ENCODE peak calls at places on chromosome 12, in seven cellular contexts. P is AG04449, M is left ventricle myocardium inferior, Z is fibroblast of pulmonary artery, U is right atrium auricular region, Q is aorta, O is H1. F is an unnamed sample.

GRCh38 chr12:104769207-104769606 is 188.9 kb downstream of the SLC41A2 start:
- DNase-seq in M (no peak), U (no peak), Q (no peak), O (no peak), P (no peak), Z (no peak), F (no peak)

GRCh38 chr12:98939350-98939749 is 294.3 kb downstream of the APAF1 start:
- DNase-seq in O (no peak), Q (no peak), P (peak), Z (peak), M (no peak), U (no peak), F (peak)

GRCh38 chr12:43285248-43285647 is 266.8 kb downstream of the ADAMTS20 start:
- DNase-seq in M (no peak), Q (no peak), O (no peak), Z (peak), U (no peak), P (peak), F (no peak)

GRCh38 chr12:12451063-12451462 is 94.2 kb downstream of the BORCS5 start:
- DNase-seq in P (no peak), O (no peak), U (no peak), M (no peak), Q (no peak), Z (no peak), F (no peak)

GRCh38 chr12:575129-575502 is 88.1 kb downstream of the NINJ2 start:
- DNase-seq in Z (no peak), M (no peak), Q (peak), U (no peak), P (no peak), O (no peak), F (no peak)

GRCh38 chr12:67827820-67828383 is 161.3 kb upstream of the IFNG-AS1 start:
- DNase-seq in M (no peak), O (no peak), Z (peak), U (peak), Q (no peak), P (peak), F (no peak)

GRCh38 chr12:114339626-114340025 is 66.3 kb downstream of the TBX5 start:
- DNase-seq in O (no peak), U (no peak), Q (no peak), P (no peak), M (no peak), Z (peak), F (no peak)

GRCh38 chr12:84408936-84409335 is 503.7 kb downstream of the SLC6A15 start:
- DNase-seq in P (no peak), M (no peak), U (no peak), Q (no peak), Z (no peak), O (no peak), F (no peak)

GRCh38 chr12:121889267-121889624 is 656 bp downstream of the PSMD9 start:
- DNase-seq in P (no peak), M (no peak), Z (no peak), U (no peak), Q (no peak), O (peak), F (no peak)

GRCh38 chr12:57713209-57713608 is 19.3 kb downstream of the OS9 start:
- DNase-seq in O (no peak), P (no peak), M (no peak), Z (no peak), U (no peak), Q (no peak), F (no peak)

GRCh38 chr12:116506697-116507064 is 52.5 kb upstream of the MAP1LC3B2 start:
- DNase-seq in P (no peak), Q (no peak), U (no peak), Z (no peak), O (no peak), M (no peak), F (no peak)

GRCh38 chr12:116504438-116504837 is 54.7 kb upstream of the MAP1LC3B2 start:
- DNase-seq in Q (no peak), M (no peak), Z (no peak), O (no peak), U (no peak), P (no peak), F (no peak)

GRCh38 chr12:116502989-116503496 is 56.1 kb upstream of the MAP1LC3B2 start:
- DNase-seq in P (no peak), Q (no peak), Z (no peak), M (no peak), O (no peak), U (no peak), F (no peak)

GRCh38 chr12:116498471-116498870 is 60.7 kb upstream of the MAP1LC3B2 start:
- DNase-seq in Q (no peak), O (no peak), M (no peak), Z (peak), U (no peak), P (no peak), F (no peak)

DNA sequence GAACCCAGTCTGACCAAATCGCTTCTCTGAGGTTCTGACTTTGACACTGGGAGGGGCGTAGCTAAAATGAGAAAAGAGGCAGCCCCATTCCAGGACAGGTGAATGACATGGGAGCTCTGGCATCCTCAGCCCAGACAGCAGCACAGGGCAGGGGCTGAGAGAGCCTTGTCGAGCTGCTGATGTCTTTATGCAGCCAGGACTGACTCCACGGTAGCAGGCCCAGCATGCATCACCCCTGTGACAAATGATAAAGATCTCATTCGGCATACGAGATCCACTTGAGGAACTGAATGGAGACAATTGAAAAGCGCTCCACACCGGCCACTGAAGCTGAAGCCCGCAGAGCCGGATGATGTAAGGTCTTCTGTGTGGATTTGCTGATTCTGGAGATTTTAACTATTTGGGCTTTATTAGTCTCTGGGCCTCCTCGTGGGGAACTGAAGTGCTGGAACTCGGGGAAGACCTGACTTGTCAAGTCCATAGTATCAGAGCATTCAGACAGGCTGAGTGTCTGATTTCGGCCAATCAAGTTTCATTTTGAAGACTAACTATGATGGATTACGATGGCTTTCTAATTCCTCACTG is 56.9 kb upstream of the MAP1LC3B2 start:
- DNase-seq in U (no peak), P (no peak), O (no peak), M (no peak), Z (no peak), Q (no peak), F (no peak)
- H3K4me3 ChIP-seq in U (no peak), P (no peak), O (no peak), M (no peak), Z (no peak), Q (no peak), F (no peak)

DNA sequence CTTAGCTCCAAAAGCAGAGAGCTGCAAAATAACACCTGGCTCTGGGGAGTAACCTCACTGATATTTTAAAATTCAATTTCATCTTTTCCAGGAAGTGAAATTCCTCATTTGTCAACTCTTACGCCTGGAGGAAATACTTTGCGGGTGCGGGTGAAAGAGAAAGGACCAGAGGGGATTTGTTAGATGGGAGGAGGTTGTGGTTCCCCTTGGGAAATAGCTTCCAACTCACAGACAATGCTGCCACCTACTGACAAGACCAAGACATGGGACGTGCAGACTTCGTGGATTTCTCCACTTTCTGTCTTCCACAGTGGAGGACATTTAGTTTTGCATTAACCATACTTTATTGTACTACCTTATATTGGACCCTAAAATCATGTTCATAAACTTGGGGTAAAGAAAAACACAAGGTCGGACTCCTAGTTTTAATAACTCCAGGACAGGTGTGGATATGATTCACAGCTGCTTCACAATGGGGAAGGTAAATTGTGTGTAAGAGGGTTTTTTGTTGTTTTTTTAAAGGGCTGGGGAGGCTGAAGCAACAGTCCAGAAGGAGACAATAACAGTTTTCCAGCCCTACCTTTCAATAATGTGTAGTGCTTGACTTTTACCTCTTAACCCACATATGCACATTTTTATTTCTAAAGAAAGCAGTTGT is 10.8 kb downstream of the FBXL14 start:
- DNase-seq in O (no peak), M (no peak), Z (peak), Q (peak), U (no peak), P (no peak), F (peak)
- H3K4me3 ChIP-seq in O (no peak), M (peak), Z (peak), Q (no peak), U (no peak), P (peak), F (no peak)

GRCh38 chr12:87661770-87662402 is 367.3 kb downstream of the C12orf50 start:
- DNase-seq in P (no peak), Q (no peak), O (no peak), Z (no peak), M (no peak), U (no peak), F (no peak)
- H3K4me3 ChIP-seq in P (no peak), Q (peak), O (no peak), Z (peak), M (peak), U (no peak), F (no peak)

GRCh38 chr12:53751336-53752191 is at the start of gene CISTR:
- DNase-seq in M (no peak), Z (no peak), U (no peak), Q (no peak), O (no peak), P (no peak), F (peak)
- H3K4me3 ChIP-seq in M (peak), Z (peak), U (peak), Q (peak), O (peak), P (peak), F (peak)

GRCh38 chr12:8030189-8030588 is 2.3 kb upstream of the FOXJ2 start:
- DNase-seq in Z (no peak), U (no peak), O (no peak), M (no peak), P (no peak), Q (no peak), F (no peak)

GRCh38 chr12:8026282-8026637 is 6.3 kb upstream of the FOXJ2 start:
- DNase-seq in Q (no peak), M (no peak), O (no peak), U (no peak), Z (no peak), P (no peak), F (no peak)

GRCh38 chr12:8028267-8028666 is 4.2 kb upstream of the FOXJ2 start:
- DNase-seq in Z (no peak), M (no peak), P (no peak), Q (no peak), O (no peak), U (no peak), F (no peak)

GRCh38 chr12:8031872-8032241 is 659 bp upstream of the FOXJ2 start:
- DNase-seq in Z (peak), O (no peak), U (no peak), Q (no peak), P (no peak), M (no peak), F (no peak)

GRCh38 chr12:8027856-8028255 is 4.7 kb upstream of the FOXJ2 start:
- DNase-seq in M (no peak), P (no peak), U (no peak), Q (no peak), Z (no peak), O (no peak), F (no peak)
- H3K4me3 ChIP-seq in M (peak), P (no peak), U (peak), Q (no peak), Z (no peak), O (peak), F (peak)

DNA sequence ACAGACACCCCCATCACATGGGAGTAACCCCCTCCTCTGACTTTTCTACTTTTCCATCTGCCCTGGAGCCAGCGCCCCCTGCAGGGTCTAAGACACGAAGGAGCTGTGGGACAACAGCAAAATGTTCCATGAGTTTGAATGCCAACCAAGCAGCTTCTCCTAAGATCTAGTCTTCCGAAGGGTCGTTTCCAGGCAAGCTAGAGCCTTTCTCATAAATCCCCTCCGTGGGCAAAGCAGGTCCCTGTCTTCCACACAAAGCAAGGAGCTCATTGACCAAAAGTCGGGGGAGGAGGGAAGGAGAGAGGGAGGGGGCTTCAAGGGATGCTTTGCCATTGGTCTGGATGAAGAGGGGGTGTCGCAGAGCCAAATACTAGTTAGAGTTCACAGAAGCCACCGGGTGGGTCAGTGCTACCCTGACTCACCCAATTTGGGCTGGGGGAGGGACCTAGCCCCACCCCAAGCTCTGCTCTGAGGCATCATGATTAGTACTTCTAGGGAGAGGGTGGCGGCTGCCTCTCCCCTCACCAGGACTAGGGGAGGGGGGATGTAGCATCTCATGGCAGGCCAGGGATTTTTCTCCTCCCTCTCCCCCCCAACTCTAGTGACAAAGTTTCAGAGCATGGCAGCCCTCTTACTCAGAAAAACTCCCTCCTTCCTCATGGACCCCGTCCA is 1.6 kb downstream of the MSI1 start:
- DNase-seq in Z (no peak), O (no peak), M (no peak), Q (no peak), P (no peak), U (no peak), F (peak)
- H3K4me3 ChIP-seq in Z (no peak), O (peak), M (peak), Q (no peak), P (no peak), U (peak), F (peak)

GRCh38 chr12:128797119-128798118 is 26.3 kb downstream of the SLC15A4 start:
- DNase-seq in P (peak), Q (no peak), U (no peak), Z (peak), O (peak), M (no peak), F (no peak)
- H3K4me3 ChIP-seq in P (no peak), Q (no peak), U (no peak), Z (no peak), O (no peak), M (no peak), F (peak)